ENCODE peak calls at places on chromosomes 2 and 18, in seven cellular contexts. X, M, V, D, T, B and K are unnamed samples.

GRCh38 chr2:241841181-241842066 is 17.3 kb downstream of the PDCD1 start:
- DNase-seq in X (peak), M (peak), V (no peak), D (no peak), T (no peak), B (no peak), K (no peak)

GRCh38 chr2:145593991-145594702 is 1074.2 kb upstream of the ZEB2 start:
- DNase-seq in X (no peak), M (no peak), V (no peak), D (peak), T (no peak), B (no peak), K (peak)

GRCh38 chr2:152304845-152305244 is 30.1 kb upstream of the FMNL2 start:
- DNase-seq in X (no peak), M (no peak), V (no peak), D (peak), T (no peak), B (no peak), K (peak)

GRCh38 chr18:61551586-61551985 is 218.4 kb downstream of the CDH20 start:
- DNase-seq in X (peak), M (peak), V (no peak), D (peak), T (peak), B (no peak), K (peak)

GRCh38 chr2:197857708-197858107 is 53.3 kb downstream of the PLCL1 start:
- DNase-seq in X (no peak), M (no peak), V (no peak), D (no peak), T (no peak), B (no peak), K (no peak)

GRCh38 chr2:144939590-144939989 is 419.7 kb upstream of the ZEB2 start:
- DNase-seq in X (no peak), M (no peak), V (no peak), D (no peak), T (no peak), B (no peak), K (no peak)

GRCh38 chr18:28313602-28314001 is 136.7 kb upstream of the CDH2 start:
- DNase-seq in X (no peak), M (no peak), V (no peak), D (no peak), T (no peak), B (no peak), K (no peak)

GRCh38 chr2:20586379-20586715 is 64.6 kb downstream of the HS1BP3 start:
- DNase-seq in X (no peak), M (no peak), V (no peak), D (no peak), T (no peak), B (no peak), K (no peak)

GRCh38 chr2:1800716-1801388 is 56.5 kb upstream of the PXDN start:
- DNase-seq in X (no peak), M (no peak), V (no peak), D (no peak), T (no peak), B (no peak), K (no peak)

GRCh38 chr2:236171213-236172201 is 3.3 kb upstream of the GBX2 start:
- DNase-seq in X (no peak), M (peak), V (no peak), D (no peak), T (peak), B (no peak), K (no peak)

GRCh38 chr2:236172866-236173733 is 4.9 kb upstream of the GBX2 start:
- DNase-seq in X (no peak), M (peak), V (no peak), D (no peak), T (peak), B (no peak), K (no peak)

GRCh38 chr2:236173734-236174607 is 5.8 kb upstream of the GBX2 start:
- DNase-seq in X (no peak), M (peak), V (no peak), D (no peak), T (no peak), B (no peak), K (no peak)

GRCh38 chr2:236170678-236171212 is 2.6 kb upstream of the GBX2 start:
- DNase-seq in X (no peak), M (no peak), V (no peak), D (no peak), T (peak), B (no peak), K (no peak)

GRCh38 chr2:236172238-236172865 is 4.2 kb upstream of the GBX2 start:
- DNase-seq in X (no peak), M (peak), V (no peak), D (no peak), T (peak), B (no peak), K (no peak)
- H3K4me3 ChIP-seq in X (no peak), M (no peak), V (no peak), D (no peak), T (peak), B (no peak), K (no peak)

GRCh38 chr2:84940836-84941412 is 30.0 kb upstream of the KCMF1 start:
- DNase-seq in X (peak), M (no peak), V (peak), D (no peak), T (no peak), B (no peak), K (no peak)
- H3K4me3 ChIP-seq in X (no peak), M (no peak), V (no peak), D (no peak), T (no peak), B (no peak), K (no peak)

DNA sequence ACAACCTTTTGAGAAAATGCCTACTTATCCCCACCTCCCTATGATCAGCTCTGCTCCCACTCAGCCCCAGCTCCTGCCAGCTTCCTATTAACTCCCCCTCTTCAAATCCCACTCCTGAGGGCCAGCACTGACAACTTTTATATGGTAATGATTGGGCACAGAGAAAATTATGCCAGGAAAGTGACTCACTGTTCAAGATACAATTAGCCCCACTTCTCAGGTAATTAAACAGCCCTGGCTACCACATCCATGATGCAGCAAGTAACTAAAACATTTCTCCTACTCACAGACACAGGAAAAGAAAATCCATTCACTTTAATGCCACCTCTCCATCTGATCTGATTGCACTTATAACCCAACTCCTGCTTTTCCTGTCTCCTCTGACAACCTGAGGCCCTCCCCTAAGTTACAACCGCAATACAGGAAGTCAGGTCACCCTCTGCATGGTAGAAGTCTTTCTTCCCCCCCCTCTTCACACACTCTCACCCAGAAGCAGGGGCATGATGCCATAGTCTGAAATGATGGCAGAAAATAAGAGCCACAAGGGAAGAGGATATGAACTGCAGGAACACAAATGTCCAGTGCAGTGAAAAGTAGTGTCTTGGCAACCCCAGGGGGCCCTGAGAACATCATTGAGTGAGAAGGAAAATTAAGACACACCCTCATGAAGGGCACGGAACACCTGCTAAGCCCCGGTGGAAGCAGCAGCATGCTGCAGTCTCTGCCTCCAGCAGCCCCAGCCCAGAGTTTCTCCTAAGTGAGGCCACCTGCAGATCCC is 54.4 kb downstream of the STK39 start:
- DNase-seq in X (no peak), M (peak), V (no peak), D (no peak), T (no peak), B (no peak), K (no peak)
- H3K4me3 ChIP-seq in X (no peak), M (no peak), V (no peak), D (no peak), T (no peak), B (no peak), K (no peak)

DNA sequence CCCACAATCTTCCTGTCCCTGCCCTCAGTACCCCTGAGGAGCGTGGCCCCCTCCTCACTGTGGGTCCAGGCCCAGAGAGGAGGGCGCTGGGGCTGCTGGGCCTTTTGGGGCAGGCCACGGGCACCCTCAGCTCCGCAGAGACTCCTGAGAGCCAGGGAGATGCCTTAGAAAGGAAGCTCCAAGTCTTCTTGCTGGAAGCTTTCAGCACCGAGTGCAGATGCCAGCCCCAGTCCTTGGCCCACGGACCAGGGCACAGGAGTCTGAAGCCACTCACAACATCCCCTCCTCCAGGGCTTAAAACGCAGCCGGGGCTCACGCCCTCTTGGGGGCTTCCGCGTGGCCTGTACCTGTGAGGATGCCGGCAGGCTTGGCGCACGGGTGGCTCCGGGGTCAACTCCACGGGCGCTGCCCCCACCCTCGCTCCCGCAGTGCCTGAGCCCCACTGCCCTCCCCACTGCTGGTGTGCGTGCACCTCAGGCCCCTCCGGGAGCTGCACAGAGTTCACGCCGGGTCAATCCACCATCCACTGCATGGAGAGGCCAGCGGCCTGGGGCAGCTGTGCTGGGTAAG is 72.2 kb upstream of the CTDP1 start:
- DNase-seq in X (peak), M (no peak), V (peak), D (no peak), T (no peak), B (peak), K (no peak)
- H3K4me3 ChIP-seq in X (no peak), M (no peak), V (no peak), D (no peak), T (no peak), B (no peak), K (no peak)

GRCh38 chr2:67713376-67713775 is 316.2 kb downstream of the ETAA1 start:
- DNase-seq in X (no peak), M (no peak), V (no peak), D (no peak), T (no peak), B (no peak), K (no peak)
- H3K4me3 ChIP-seq in X (no peak), M (no peak), V (no peak), D (no peak), T (no peak), B (no peak), K (no peak)

GRCh38 chr2:218961651-218962570 is 2.4 kb downstream of the CDK5R2 start:
- DNase-seq in X (no peak), M (peak), V (no peak), D (no peak), T (no peak), B (no peak), K (no peak)
- H3K4me3 ChIP-seq in X (no peak), M (peak), V (no peak), D (no peak), T (no peak), B (no peak), K (no peak)

GRCh38 chr2:85397925-85398331 is 12.2 kb downstream of the CAPG start:
- DNase-seq in X (peak), M (no peak), V (peak), D (no peak), T (no peak), B (no peak), K (no peak)
- H3K4me3 ChIP-seq in X (no peak), M (no peak), V (no peak), D (no peak), T (no peak), B (no peak), K (no peak)

DNA sequence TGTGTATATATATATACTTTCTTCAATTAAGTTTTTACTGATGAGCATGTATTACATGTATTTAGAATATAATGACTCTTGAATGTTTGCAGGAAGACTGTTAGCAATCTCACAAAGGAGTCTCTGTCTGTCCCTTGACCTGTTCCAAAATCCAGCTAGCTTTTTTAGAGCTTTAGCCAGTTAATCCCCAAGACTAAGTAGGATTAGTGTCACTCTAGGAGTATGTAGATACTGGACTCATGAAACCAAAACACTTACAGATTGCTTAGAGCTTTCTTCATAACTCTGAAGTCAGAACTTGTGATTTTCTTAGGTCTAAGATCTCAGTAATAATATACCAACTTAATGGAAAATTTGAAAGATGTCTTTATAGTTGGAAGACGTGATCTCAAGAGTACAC is 2.2 kb downstream of the UBXN4 start:
- DNase-seq in X (no peak), M (no peak), V (no peak), D (no peak), T (peak), B (no peak), K (no peak)
- H3K4me3 ChIP-seq in X (no peak), M (peak), V (peak), D (peak), T (peak), B (peak), K (peak)